ENCODE peak calls at places on chromosomes 11 and 22, in five cellular contexts. U is heart left ventricle, N is AG04450, T is PC-3, K is fibroblast of lung. H is an unnamed sample.

GRCh38 chr22:28207281-28208030 is 288.4 kb upstream of the PITPNB start:
- DNase-seq in N (no peak), U (no peak), T (peak; percentile 30), K (peak; percentile 80), H (no peak)

GRCh38 chr22:41469218-41469851 is 418 bp downstream of the ACO2 start:
- DNase-seq in N (no peak), K (no peak), U (no peak), T (peak; percentile 10), H (no peak)

GRCh38 chr11:30553521-30554110 is 32.5 kb downstream of the MPPED2 start:
- DNase-seq in U (no peak), T (no peak), K (no peak), N (no peak), H (no peak)

GRCh38 chr22:44728761-44729261 is 23.6 kb upstream of the ARHGAP8 start:
- DNase-seq in T (no peak), U (peak; percentile 61), N (no peak), K (no peak), H (no peak)

GRCh38 chr22:17536269-17536668 is 27.0 kb upstream of the SLC25A18 start:
- DNase-seq in N (no peak), U (no peak), T (no peak), K (peak; percentile 37), H (no peak)

GRCh38 chr11:12838463-12839120 is 164.4 kb downstream of the TEAD1 start:
- DNase-seq in K (no peak), N (no peak), T (no peak), U (no peak), H (peak; percentile 43)

GRCh38 chr11:36265793-36266628 is 23.2 kb downstream of the COMMD9 start:
- DNase-seq in K (peak; percentile 17), U (peak; percentile 44), T (peak; percentile 70), N (no peak), H (no peak)

GRCh38 chr22:36330655-36331305 is 57.0 kb downstream of the MYH9 start:
- DNase-seq in N (no peak), T (peak; percentile 46), U (peak; percentile 78), K (peak; percentile 77), H (no peak)

GRCh38 chr11:77441409-77441808 is 32.5 kb downstream of the PAK1 start:
- DNase-seq in N (no peak), K (no peak), T (no peak), U (no peak), H (no peak)

GRCh38 chr11:11977206-11977938 is 31.1 kb downstream of the DKK3 start:
- DNase-seq in N (peak; percentile 83), K (peak; percentile 97), T (peak; percentile 95), U (peak; percentile 82), H (peak; percentile 65)

GRCh38 chr11:80616070-80616800 is 1175.4 kb upstream of the TENM4 start:
- DNase-seq in U (no peak), N (no peak), T (no peak), K (no peak), H (no peak)

GRCh38 chr11:77381749-77382693 is 80.5 kb upstream of the GDPD4 start:
- DNase-seq in T (peak; percentile 12), K (peak; percentile 68), U (no peak), N (peak; percentile 49), H (peak; percentile 29)

GRCh38 chr11:22536036-22536435 is 89.6 kb downstream of the FANCF start:
- DNase-seq in U (no peak), K (peak; percentile 72), T (peak; percentile 35), N (no peak), H (no peak)

GRCh38 chr22:17912942-17913704 is 111.2 kb downstream of the MICAL3 start:
- DNase-seq in U (no peak), N (no peak), T (no peak), K (no peak), H (no peak)

GRCh38 chr11:117704416-117705150 is 92.4 kb downstream of the DSCAML1 start:
- DNase-seq in K (no peak), U (no peak), T (no peak), N (no peak), H (no peak)

GRCh38 chr11:114262681-114263509 is 33.3 kb upstream of the NNMT start:
- DNase-seq in K (peak; percentile 36), N (no peak), U (no peak), T (peak; percentile 74), H (no peak)

GRCh38 chr22:30444632-30445437 is 19.3 kb downstream of the MTFP1 start:
- DNase-seq in U (no peak), T (peak; percentile 65), K (peak; percentile 51), N (no peak), H (no peak)

GRCh38 chr11:132123854-132124835 is 753.7 kb downstream of the NTM start:
- DNase-seq in K (no peak), U (no peak), T (no peak), N (no peak), H (no peak)
- TF ChIP-seq CTCF in K (no peak), U (no peak), T (peak; percentile 26), N (no peak), H (peak; percentile 15)

DNA sequence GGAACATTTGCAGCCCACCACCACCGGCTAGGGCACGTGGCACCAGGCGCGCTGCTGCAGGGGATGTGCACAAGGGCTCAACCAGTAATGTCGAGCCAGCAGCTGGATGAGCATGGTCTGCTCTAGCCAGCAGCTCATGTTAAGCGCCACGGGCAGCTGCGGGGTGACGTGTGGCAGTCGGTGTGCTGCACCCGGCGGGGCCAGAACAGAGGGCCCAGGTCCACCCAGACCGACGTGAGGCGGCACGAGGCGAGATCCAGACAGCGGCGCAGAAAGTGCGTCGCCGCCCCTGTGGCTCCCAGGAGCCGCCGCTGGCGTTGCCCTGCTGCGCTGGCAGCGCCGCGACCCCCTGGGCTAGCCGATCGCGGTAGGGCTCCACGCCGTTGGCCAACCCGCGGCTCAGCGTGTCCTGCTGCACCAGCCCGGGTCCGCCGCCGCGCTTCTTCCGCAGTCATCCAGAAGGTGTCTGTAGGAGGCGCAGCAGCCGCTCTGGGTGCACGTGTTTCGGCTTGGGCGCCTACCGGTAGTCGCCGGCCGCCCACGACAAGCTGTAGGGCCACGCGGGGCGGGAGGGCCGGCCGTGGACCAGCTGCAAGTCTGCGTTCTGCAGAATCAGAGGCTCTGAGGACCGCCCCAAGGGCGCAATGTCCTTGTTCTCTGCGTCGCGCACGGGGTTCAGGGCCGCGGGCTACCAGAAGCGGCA is 4.6 kb upstream of the GALR3 start:
- DNase-seq in U (peak; percentile 61), N (no peak), T (no peak), K (peak; percentile 64), H (no peak)
- H3K4me3 ChIP-seq in U (peak overlapping the region; percentile 54), N (peak overlapping the region; percentile 32), T (no peak overlapping the region), K (peak overlapping the region; percentile 4), H (peak overlapping the region; percentile 43)

DNA sequence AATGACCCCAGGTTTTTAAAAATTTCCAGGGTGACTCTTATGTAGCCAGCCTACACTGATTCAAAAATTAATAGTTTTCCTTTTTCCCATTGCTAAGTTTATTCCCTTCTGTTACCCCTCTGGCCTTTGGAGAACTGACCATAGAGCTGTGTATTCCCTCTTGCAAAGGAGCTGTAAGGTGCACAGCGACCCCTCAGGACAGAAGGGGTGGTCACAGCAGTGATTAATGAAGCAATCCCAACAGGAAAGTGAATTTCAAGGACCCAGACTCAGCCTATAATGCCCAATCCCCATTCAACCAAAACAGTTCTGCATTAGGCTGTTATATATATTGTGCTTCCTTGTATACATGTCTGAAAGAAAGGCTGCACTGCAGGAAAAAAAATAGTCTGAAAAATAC is 147.1 kb downstream of the WT1 start:
- DNase-seq in U (no peak), K (no peak), T (no peak), N (no peak), H (no peak)
- TF ChIP-seq CTCF in U (no peak), K (peak; percentile 10), T (peak; percentile 42), N (peak; percentile 6), H (no peak)

GRCh38 chr11:43905788-43906187 is 25.2 kb downstream of the ALKBH3 start:
- DNase-seq in U (peak; percentile 58), K (peak; percentile 58), T (no peak), N (no peak), H (no peak)
- H3K4me3 ChIP-seq in U (no peak overlapping the region), K (no peak overlapping the region), T (no peak overlapping the region), N (no peak overlapping the region), H (no peak overlapping the region)

GRCh38 chr11:132872223-132872622 is 660.1 kb downstream of the OPCML start:
- DNase-seq in N (no peak), U (no peak), K (no peak), T (no peak), H (no peak)

GRCh38 chr11:132874638-132875037 is 657.7 kb downstream of the OPCML start:
- DNase-seq in T (peak; percentile 38), N (peak; percentile 90), U (no peak), K (peak; percentile 96), H (peak; percentile 23)

GRCh38 chr11:132878111-132878510 is 654.2 kb downstream of the OPCML start:
- DNase-seq in U (no peak), K (no peak), N (no peak), T (no peak), H (no peak)

DNA sequence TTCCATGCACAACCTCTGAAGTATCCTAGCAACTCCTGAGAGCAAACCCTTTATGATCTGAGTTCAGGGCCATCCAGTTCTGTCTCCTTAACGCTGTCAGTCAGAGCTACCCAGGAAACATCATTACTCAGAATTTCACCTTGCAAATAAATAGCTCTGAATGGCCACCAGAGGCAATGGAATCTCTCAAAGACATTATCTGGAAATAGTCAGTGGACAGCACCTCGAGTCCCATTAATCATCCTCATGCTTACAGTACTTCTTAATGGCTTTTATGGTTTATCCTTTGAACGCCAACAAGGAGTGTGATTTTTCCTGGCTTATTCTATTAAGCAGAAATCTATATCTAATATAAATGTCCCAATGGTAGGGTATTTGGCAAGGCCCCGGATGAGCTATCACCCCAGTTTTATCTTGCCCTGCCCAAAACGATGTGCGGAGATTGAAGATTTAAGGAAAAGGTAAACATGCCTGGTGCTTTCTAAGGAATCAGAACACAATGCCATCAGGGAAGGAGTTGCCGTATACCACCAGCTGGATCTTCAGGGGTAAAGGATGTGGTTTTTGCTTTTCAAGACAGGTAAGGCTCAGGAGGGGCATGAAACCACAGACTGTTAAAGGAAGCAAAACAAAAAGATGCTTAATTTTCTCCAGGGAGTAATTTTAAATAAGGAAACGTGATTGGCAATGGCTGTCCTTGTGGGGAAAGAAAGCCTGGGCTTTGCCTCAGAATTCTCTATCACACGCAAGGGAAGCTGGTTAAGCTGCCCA is 655.8 kb downstream of the OPCML start:
- DNase-seq in U (no peak), K (peak; percentile 76), T (no peak), N (no peak), H (no peak)
- TF ChIP-seq CTCF in U (no peak), K (no peak), T (no peak), N (no peak), H (no peak)

GRCh38 chr11:35040221-35040942 is 98.6 kb upstream of the CD44 start:
- DNase-seq in T (peak; percentile 61), K (peak; percentile 90), U (no peak), N (no peak), H (no peak)
- H3K4me3 ChIP-seq in T (no peak overlapping the region), K (no peak overlapping the region), U (no peak overlapping the region), N (no peak overlapping the region), H (no peak overlapping the region)

GRCh38 chr11:63907808-63908530 is 9.0 kb downstream of the RCOR2 start:
- DNase-seq in T (no peak), U (no peak), N (no peak), K (no peak), H (no peak)
- TF ChIP-seq CTCF in T (peak; percentile 8), U (no peak), N (no peak), K (no peak), H (no peak)